ENCODE peak calls at places on chromosomes 5 and 9, in nine cellular contexts. G, U, Y, Z, W, A, C, E and L are unnamed samples.
A peak's percentile ranks its signal among the peaks of the same experiment; 100 is the strongest.

GRCh38 chr5:133508845-133509741 is 103.2 kb downstream of the FSTL4 start:
- DNase-seq in G (no peak), U (no peak), Y (no peak), Z (peak; percentile 24), W (no peak), A (no peak), C (no peak), E (no peak), L (no peak)

GRCh38 chr9:101047848-101048402 is 19.4 kb downstream of the PLPPR1 start:
- DNase-seq in G (no peak), U (no peak), Y (no peak), Z (no peak), W (no peak), A (no peak), C (no peak), E (no peak), L (peak; percentile 39)

GRCh38 chr5:180343110-180343845 is 9.9 kb downstream of the GFPT2 start:
- DNase-seq in G (no peak), U (no peak), Y (no peak), Z (no peak), W (no peak), A (no peak), C (no peak), E (no peak), L (no peak)

GRCh38 chr9:78765861-78766260 is 468.9 kb downstream of the PSAT1 start:
- DNase-seq in G (no peak), U (no peak), Y (no peak), Z (no peak), W (no peak), A (no peak), C (no peak), E (no peak), L (no peak)

GRCh38 chr5:15354011-15354410 is 146.0 kb upstream of the FBXL7 start:
- DNase-seq in G (no peak), U (no peak), Y (no peak), Z (no peak), W (no peak), A (no peak), C (no peak), E (no peak), L (no peak)

GRCh38 chr5:98768160-98769005 is 5.1 kb upstream of the RGMB start:
- DNase-seq in G (no peak), U (no peak), Y (peak; percentile 51), Z (peak; percentile 45), W (peak; percentile 41), A (peak; percentile 71), C (peak; percentile 37), E (no peak), L (peak; percentile 61)

GRCh38 chr9:123343428-123344272 is 12.3 kb upstream of the CRB2 start:
- DNase-seq in G (no peak), U (no peak), Y (no peak), Z (peak; percentile 90), W (no peak), A (no peak), C (no peak), E (no peak), L (peak; percentile 39)

GRCh38 chr5:33379757-33380156 is 61.0 kb upstream of the TARS1 start:
- DNase-seq in G (no peak), U (no peak), Y (no peak), Z (peak; percentile 37), W (peak; percentile 16), A (peak; percentile 59), C (no peak), E (no peak), L (peak; percentile 43)

GRCh38 chr5:122354293-122354692 is 42.3 kb downstream of the SNCAIP start:
- DNase-seq in G (no peak), U (no peak), Y (no peak), Z (no peak), W (no peak), A (peak; percentile 51), C (no peak), E (no peak), L (no peak)

GRCh38 chr5:172954277-172954676 is 4.9 kb upstream of the RPL26L1 start:
- DNase-seq in G (no peak), U (no peak), Y (no peak), Z (no peak), W (no peak), A (no peak), C (no peak), E (no peak), L (no peak)

GRCh38 chr5:2912741-2913140 is 161.3 kb upstream of the IRX2 start:
- DNase-seq in G (no peak), U (peak; percentile 1), Y (no peak), Z (no peak), W (no peak), A (no peak), C (no peak), E (no peak), L (no peak)

GRCh38 chr5:1112596-1113331 is 901 bp upstream of the SLC12A7 start:
- DNase-seq in G (no peak), U (no peak), Y (no peak), Z (no peak), W (no peak), A (peak; percentile 62), C (no peak), E (no peak), L (peak; percentile 45)

GRCh38 chr9:4272141-4272540 is 27.7 kb downstream of the GLIS3 start:
- DNase-seq in G (no peak), U (no peak), Y (no peak), Z (no peak), W (no peak), A (no peak), C (no peak), E (no peak), L (no peak)

GRCh38 chr5:132489051-132489770 is 1.4 kb downstream of the IRF1 start:
- DNase-seq in G (no peak), U (peak; percentile 13), Y (peak; percentile 48), Z (peak; percentile 49), W (peak; percentile 14), A (no peak), C (peak; percentile 31), E (no peak), L (no peak)

GRCh38 chr5:132489871-132490483 is 596 bp downstream of the IRF1 start:
- DNase-seq in G (no peak), U (peak; percentile 23), Y (peak; percentile 83), Z (peak; percentile 72), W (peak; percentile 57), A (peak; percentile 18), C (peak; percentile 77), E (no peak), L (peak; percentile 30)

GRCh38 chr5:132492386-132492785 is 1.8 kb upstream of the IRF1 start:
- DNase-seq in G (no peak), U (peak; percentile 11), Y (no peak), Z (no peak), W (no peak), A (no peak), C (no peak), E (no peak), L (no peak)

GRCh38 chr5:132491368-132492364 is 1.1 kb upstream of the IRF1 start:
- DNase-seq in G (no peak), U (peak; percentile 29), Y (peak; percentile 70), Z (peak; percentile 52), W (peak; percentile 26), A (no peak), C (peak; percentile 47), E (no peak), L (no peak)

DNA sequence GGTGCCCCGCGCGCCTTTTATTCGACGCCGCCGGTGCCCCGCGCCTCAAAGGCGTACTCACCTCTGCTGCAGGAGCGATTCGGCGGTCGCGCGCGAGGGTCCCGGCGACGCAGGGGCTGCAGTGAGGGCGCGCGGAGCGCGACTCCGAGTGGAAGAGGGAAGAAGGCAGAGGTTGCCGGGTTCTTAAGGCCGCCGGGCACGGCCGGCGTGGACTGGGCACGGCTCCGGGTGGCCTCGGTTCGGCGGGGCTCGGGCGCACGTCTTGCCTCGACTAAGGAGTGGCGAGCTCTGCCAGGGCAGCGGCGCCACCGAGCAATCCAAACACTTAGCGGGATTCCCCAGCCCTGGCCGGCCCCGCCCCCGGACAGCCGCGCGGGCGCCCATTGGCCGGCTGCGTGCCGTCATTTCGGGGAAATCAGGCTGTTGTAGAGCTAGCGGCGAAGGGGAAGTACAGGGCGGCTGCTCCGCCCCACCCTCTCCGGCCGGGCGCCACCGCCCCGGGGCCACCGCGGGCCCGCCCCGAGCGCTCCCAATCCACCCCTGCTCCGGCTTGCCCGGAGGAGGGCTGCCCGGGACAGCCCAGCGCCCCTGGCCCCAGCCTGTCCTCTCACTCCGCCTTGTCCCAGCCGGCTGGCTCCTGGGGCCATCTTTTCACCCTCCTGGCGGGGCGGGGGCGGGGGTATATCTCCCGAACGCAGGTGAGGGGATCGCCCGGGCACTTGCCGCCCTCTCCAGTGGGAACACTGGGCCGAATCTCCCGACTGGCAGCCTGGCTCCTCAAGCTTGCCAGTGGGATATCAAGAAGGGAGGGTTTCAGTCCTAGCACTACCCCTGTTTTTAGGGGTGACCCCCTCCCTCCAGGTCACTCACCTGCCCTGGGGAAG is at the start of gene IRF1:
- DNase-seq in G (peak; percentile 84), U (peak; percentile 95), Y (peak; percentile 98), Z (peak; percentile 98), W (peak; percentile 97), A (peak; percentile 95), C (peak; percentile 97), E (peak; percentile 86), L (peak; percentile 96)
- TF ChIP-seq CTCF in G (no peak), U (no peak), Y (no peak), Z (no peak), W (no peak), A (no peak), C (peak; percentile 31), E (no peak), L (no peak)

GRCh38 chr5:67149057-67149634 is 47.5 kb downstream of the CD180 start:
- DNase-seq in G (no peak), U (no peak), Y (no peak), Z (no peak), W (no peak), A (no peak), C (no peak), E (no peak), L (no peak)
- H3K4me3 ChIP-seq in G (peak overlapping the region; percentile 25), U (no peak overlapping the region), Y (peak overlapping the region; percentile 42), Z (no peak overlapping the region), W (no peak overlapping the region), A (no peak overlapping the region), C (no peak overlapping the region), E (no peak overlapping the region), L (no peak overlapping the region)

DNA sequence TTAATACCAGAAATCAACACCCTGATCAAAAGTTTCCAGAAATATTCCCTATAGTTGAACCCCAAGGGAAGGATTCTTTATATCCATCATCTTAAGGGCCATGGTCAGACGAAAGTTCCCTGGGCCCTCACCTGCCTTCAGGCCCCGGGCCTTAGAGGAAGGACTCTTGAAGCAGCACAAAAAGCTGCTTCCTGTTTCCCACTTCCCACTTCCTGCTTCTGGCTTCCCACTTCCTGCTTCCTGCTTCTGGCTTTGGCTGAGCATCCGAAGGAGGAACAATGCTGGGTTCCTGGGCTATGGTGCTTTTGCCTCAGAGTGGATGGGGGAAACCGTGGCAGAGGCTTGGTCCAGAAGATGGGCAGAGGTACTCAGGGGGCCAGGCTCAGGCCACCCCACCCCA is 25.8 kb upstream of the DAP start:
- DNase-seq in G (no peak), U (no peak), Y (no peak), Z (no peak), W (no peak), A (no peak), C (no peak), E (no peak), L (no peak)
- TF ChIP-seq CTCF in G (no peak), U (no peak), Y (no peak), Z (no peak), W (no peak), A (no peak), C (no peak), E (no peak), L (no peak)

DNA sequence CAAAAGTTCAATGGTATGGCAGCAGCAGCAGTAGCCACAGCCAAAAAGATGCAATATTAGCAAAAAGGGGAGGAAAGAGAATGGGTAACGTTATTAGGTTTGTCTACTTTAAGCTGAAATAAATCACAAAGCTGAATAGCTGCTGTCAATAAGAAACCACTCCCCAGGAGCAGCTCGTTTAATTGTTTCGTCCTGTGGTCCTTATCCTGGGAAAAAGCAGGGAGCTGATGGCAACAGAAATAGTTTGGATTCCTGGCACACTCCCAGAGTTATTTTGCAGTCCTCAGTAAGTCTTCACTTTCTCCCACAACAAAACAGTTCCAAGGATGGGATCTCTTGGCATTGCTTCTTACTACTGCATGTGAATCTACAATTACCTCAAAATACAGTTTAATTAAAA is 28.8 kb downstream of the FRMD3 start:
- DNase-seq in G (no peak), U (no peak), Y (no peak), Z (no peak), W (no peak), A (peak; percentile 61), C (no peak), E (peak; percentile 33), L (no peak)
- H3K4me3 ChIP-seq in G (no peak overlapping the region), U (no peak overlapping the region), Y (no peak overlapping the region), Z (no peak overlapping the region), W (no peak overlapping the region), A (no peak overlapping the region), C (no peak overlapping the region), E (no peak overlapping the region), L (no peak overlapping the region)